ENCODE peak calls at places on chromosomes 5 and 9, in five cellular contexts. C is effector memory CD4-positive, alpha-beta T cell; L is Karpas-422; O is IMR-90; T is GM23338. F is an unnamed sample. For H3K4me1, the result is how much of the 10 kb centered on the place peaks cover.

GRCh38 chr5:176628406-176629228 is 1.7 kb downstream of the SNCB start:
- DNase-seq in C (no peak), L (no peak), O (no peak), T (no peak), F (no peak)

GRCh38 chr5:109155625-109156024 is 254.1 kb downstream of the PJA2 start:
- DNase-seq in C (no peak), L (no peak), O (no peak), T (no peak), F (no peak)

GRCh38 chr5:128121679-128122078 is 38.1 kb downstream of the SLC12A2 start:
- DNase-seq in C (no peak), L (no peak), O (no peak), T (no peak), F (no peak)

GRCh38 chr9:131667576-131667975 is 72.3 kb downstream of the RAPGEF1 start:
- DNase-seq in C (peak), L (no peak), O (no peak), T (no peak), F (no peak)

GRCh38 chr9:33431420-33431819 is 16.0 kb downstream of the AQP3 start:
- DNase-seq in C (no peak), L (no peak), O (no peak), T (no peak), F (no peak)

GRCh38 chr5:675876-676698 is 17.1 kb downstream of the TPPP start:
- DNase-seq in C (no peak), L (peak), O (no peak), T (no peak), F (no peak)

GRCh38 chr9:25678846-25679360 is 659 bp upstream of the TUSC1 start:
- DNase-seq in C (no peak), L (no peak), O (peak), T (no peak), F (no peak)

GRCh38 chr9:109555215-109555614 is 57.1 kb upstream of the PTPN3 start:
- DNase-seq in C (no peak), L (no peak), O (no peak), T (no peak), F (no peak)

GRCh38 chr5:124061663-124062062 is 549.7 kb downstream of the CSNK1G3 start:
- DNase-seq in C (no peak), L (no peak), O (peak), T (no peak), F (no peak)

GRCh38 chr5:72325566-72326297 is 5.6 kb downstream of the PTCD2 start:
- DNase-seq in C (no peak), L (no peak), O (peak), T (no peak), F (no peak)

GRCh38 chr9:91995000-91995399 is 45.0 kb upstream of the ROR2 start:
- DNase-seq in C (no peak), L (no peak), O (no peak), T (no peak), F (no peak)

GRCh38 chr5:158943057-158943456 is 156.7 kb downstream of the EBF1 start:
- DNase-seq in C (no peak), L (no peak), O (peak), T (no peak), F (no peak)

GRCh38 chr9:70868661-70869652 is 252.5 kb downstream of the TRPM3 start:
- DNase-seq in C (no peak), L (no peak), O (no peak), T (no peak), F (no peak)

GRCh38 chr9:68808481-68808880 is 103.4 kb downstream of the PIP5K1B start:
- DNase-seq in C (no peak), L (no peak), O (no peak), T (no peak), F (no peak)

GRCh38 chr5:172797800-172798199 is 26.8 kb upstream of the DUSP1 start:
- DNase-seq in C (no peak), L (no peak), O (no peak), T (no peak), F (no peak)

GRCh38 chr5:172004824-172005237 is 1.6 kb downstream of the FBXW11 start:
- DNase-seq in C (no peak), L (peak), O (no peak), T (no peak), F (no peak)

GRCh38 chr5:154430466-154430865 is 15.3 kb upstream of the SAP30L start:
- DNase-seq in C (no peak), L (no peak), O (no peak), T (no peak), F (no peak)

GRCh38 chr5:38376404-38376803 is 118.0 kb downstream of the EGFLAM start:
- DNase-seq in C (no peak), L (no peak), O (no peak), T (no peak), F (no peak)

GRCh38 chr5:141783599-141784296 is 94.5 kb downstream of the PCDH1 start:
- DNase-seq in C (no peak), L (peak), O (no peak), T (peak), F (no peak)

GRCh38 chr9:34546834-34547827 is 24.3 kb upstream of the ENHO start:
- DNase-seq in C (peak), L (peak), O (peak), T (peak), F (peak)

GRCh38 chr5:77620404-77620803 is 18.1 kb downstream of the OTP start:
- DNase-seq in C (no peak), L (peak), O (no peak), T (peak), F (no peak)

GRCh38 chr5:105849701-105850100 is 1821.0 kb downstream of the EFNA5 start:
- DNase-seq in C (no peak), L (no peak), O (peak), T (no peak), F (no peak)

GRCh38 chr5:176542596-176543427 is 5.6 kb upstream of the RNF44 start:
- DNase-seq in C (peak), L (peak), O (peak), T (peak), F (no peak)

GRCh38 chr9:96844040-96844439 is 10.3 kb downstream of the ZNF782 start:
- DNase-seq in C (no peak), L (no peak), O (no peak), T (no peak), F (no peak)

GRCh38 chr5:21661129-21661528 is 1192.0 kb downstream of the CDH12 start:
- DNase-seq in C (no peak), L (no peak), O (peak), T (no peak), F (no peak)

GRCh38 chr5:131541766-131542165 is 93.3 kb downstream of the RAPGEF6 start:
- DNase-seq in C (no peak), L (no peak), O (peak), T (no peak), F (no peak)

GRCh38 chr9:34982352-34982751 is 7.2 kb upstream of the DNAJB5 start:
- DNase-seq in C (no peak), L (no peak), O (no peak), T (no peak), F (no peak)

GRCh38 chr5:177129206-177129605 is 4.4 kb upstream of the NSD1 start:
- DNase-seq in C (no peak), L (no peak), O (no peak), T (no peak), F (no peak)

GRCh38 chr9:111974092-111974681 is 77.6 kb downstream of the UGCG start:
- DNase-seq in C (no peak), L (no peak), O (peak), T (no peak), F (no peak)

GRCh38 chr5:127294829-127295228 is 4.2 kb downstream of the MEGF10 start:
- DNase-seq in C (no peak), L (no peak), O (no peak), T (no peak), F (no peak)

GRCh38 chr9:113185271-113185670 is 34.5 kb downstream of the SLC31A2 start:
- DNase-seq in C (no peak), L (no peak), O (no peak), T (no peak), F (no peak)

GRCh38 chr5:141236516-141237313 is 8.5 kb upstream of the PCDHB15 start:
- DNase-seq in C (no peak), L (no peak), O (no peak), T (peak), F (no peak)

GRCh38 chr5:7392401-7393024 is 3.4 kb upstream of the ADCY2 start:
- DNase-seq in C (no peak), L (peak), O (no peak), T (peak), F (no peak)

GRCh38 chr5:115532517-115532916 is 12.1 kb downstream of the FEM1C start:
- DNase-seq in C (no peak), L (no peak), O (peak), T (no peak), F (no peak)

GRCh38 chr9:106753155-106753671 is 109.8 kb upstream of the ZNF462 start:
- DNase-seq in C (no peak), L (no peak), O (peak), T (no peak), F (no peak)

GRCh38 chr9:34102796-34103195 is 23.7 kb downstream of the DCAF12 start:
- DNase-seq in C (no peak), L (no peak), O (no peak), T (no peak), F (no peak)

GRCh38 chr9:69900406-69900805 is 79.8 kb downstream of the CFAP95 start:
- DNase-seq in C (no peak), L (no peak), O (peak), T (no peak), F (no peak)

GRCh38 chr5:133921069-133921468 is 47.4 kb downstream of the C5orf15 start:
- DNase-seq in C (no peak), L (no peak), O (no peak), T (no peak), F (no peak)
- H3K4me3 ChIP-seq in C (no peak), L (no peak), O (no peak), T (no peak), F (no peak)

GRCh38 chr9:98972641-98973545 is 29.2 kb downstream of the COL15A1 start:
- DNase-seq in C (no peak), L (no peak), O (no peak), T (no peak), F (no peak)
- H3K4me1 ChIP-seq in C (under half), L (under half), O (under half), T (under half), F (under half)

GRCh38 chr5:149370878-149371277 is 8.2 kb downstream of the IL17B start:
- DNase-seq in C (no peak), L (no peak), O (no peak), T (no peak), F (no peak)
- H3K27ac ChIP-seq in C (no peak), L (no peak), O (no peak), T (no peak), F (no peak)

DNA sequence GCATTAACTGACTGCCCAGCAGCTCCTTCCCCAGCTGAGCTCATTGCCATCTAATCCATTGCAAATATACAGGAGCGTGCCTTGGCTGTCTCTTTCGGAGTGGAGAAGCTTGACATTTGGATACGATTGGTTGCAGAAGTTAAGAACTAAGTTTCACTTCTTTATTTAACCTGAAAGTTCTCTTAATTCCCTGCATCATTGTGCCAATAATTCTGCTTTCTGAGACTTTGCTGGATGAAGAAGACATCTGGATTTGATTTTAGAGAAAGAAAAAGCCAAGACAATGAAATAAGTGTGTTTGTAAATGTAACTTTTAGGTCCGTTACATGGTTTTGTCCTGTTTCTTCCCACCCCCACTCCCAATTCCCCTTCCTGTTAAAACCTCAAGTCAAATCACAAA is 33.9 kb downstream of the TAS2R1 start:
- DNase-seq in C (no peak), L (no peak), O (no peak), T (no peak), F (no peak)
- H3K4me3 ChIP-seq in C (no peak), L (no peak), O (no peak), T (no peak), F (no peak)

GRCh38 chr5:116564756-116565593 is 9.6 kb downstream of the SEMA6A start:
- DNase-seq in C (no peak), L (no peak), O (no peak), T (peak), F (no peak)
- H3K4me1 ChIP-seq in C (under half), L (under half), O (under half), T (half or more), F (under half)

DNA sequence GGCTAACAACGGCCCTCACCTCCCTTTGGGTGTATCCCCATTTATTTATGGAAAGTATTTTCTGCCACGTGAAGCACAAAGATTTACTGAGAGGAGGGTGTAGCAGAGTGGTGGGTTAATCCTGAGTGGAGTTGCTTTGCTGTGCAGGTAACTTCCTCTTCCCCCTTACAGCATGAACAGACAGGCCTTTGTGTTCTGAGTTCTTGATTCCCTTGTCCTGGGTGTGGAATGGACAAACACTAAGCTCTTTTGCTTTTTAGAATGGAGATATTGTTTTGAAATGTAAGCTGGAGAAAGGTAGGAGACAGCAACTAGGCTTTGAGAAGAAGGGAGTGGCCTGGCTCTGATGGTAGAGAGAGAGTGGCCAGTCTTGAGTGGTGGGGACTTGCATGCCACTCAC is 17.1 kb upstream of the GLRX start:
- DNase-seq in C (no peak), L (no peak), O (no peak), T (no peak), F (no peak)
- H3K27ac ChIP-seq in C (no peak), L (no peak), O (no peak), T (no peak), F (no peak)

GRCh38 chr5:17225551-17225950 is 8.1 kb downstream of the BASP1 start:
- DNase-seq in C (no peak), L (no peak), O (no peak), T (no peak), F (no peak)
- H3K4me3 ChIP-seq in C (no peak), L (no peak), O (no peak), T (no peak), F (no peak)

DNA sequence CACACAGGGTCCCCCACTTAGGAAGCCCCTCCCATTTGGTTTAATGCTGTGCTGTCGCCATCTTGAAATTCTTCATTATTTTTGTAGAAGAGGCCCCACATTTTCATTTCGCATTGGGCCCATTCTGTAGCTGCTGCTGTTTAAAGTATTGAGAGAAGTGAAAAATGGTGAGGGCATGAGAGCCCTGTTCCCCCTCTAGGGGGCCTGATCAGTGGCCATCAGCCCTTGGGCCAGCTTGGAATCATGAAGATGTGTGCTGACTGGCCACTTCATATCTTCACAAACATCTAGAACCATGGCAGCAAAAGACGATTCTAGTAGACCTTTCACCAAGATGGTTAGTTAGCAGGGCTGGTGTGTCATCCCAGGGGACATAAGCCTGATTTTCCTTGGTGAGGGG is 3.3 kb downstream of the TMEM268 start:
- DNase-seq in C (no peak), L (no peak), O (no peak), T (peak), F (no peak)
- H3K4me1 ChIP-seq in C (under half), L (half or more), O (under half), T (under half), F (under half)

F was measured in iPS DF 6.9.